ENCODE peak calls at places on chromosomes 1 and 21, in nine cellular contexts. W is left lung, I is mucosa of descending colon, N is GF-D8, O is PC-3, V is astrocyte of the spinal cord, G is AG10803, Y is T-helper 1 cell, D is NCI-H1105 treated with DMSO at 0.1 percent for 48 hours. M is an unnamed sample.

GRCh38 chr1:110976089-110976488 is 12.4 kb upstream of the LRIF1 start:
- DNase-seq in I (no peak), G (peak; percentile 29), O (peak; percentile 69), Y (no peak), N (no peak), D (no peak), W (no peak), V (no peak), M (no peak)

GRCh38 chr1:180096584-180097318 is 57.9 kb upstream of the QSOX1 start:
- DNase-seq in G (no peak), W (no peak), O (no peak), D (no peak), I (no peak), N (no peak), Y (no peak), V (no peak), M (no peak)

GRCh38 chr21:44914176-44914874 is 6.4 kb downstream of the ITGB2 start:
- DNase-seq in D (no peak), Y (no peak), I (peak; percentile 81), W (peak; percentile 91), V (no peak), G (no peak), O (no peak), N (peak; percentile 81), M (no peak)

GRCh38 chr1:43687301-43688108 is 19.8 kb upstream of the ST3GAL3 start:
- DNase-seq in Y (no peak), W (no peak), N (no peak), O (no peak), V (no peak), G (no peak), I (no peak), D (no peak), M (no peak)

GRCh38 chr1:23116921-23117699 is 51.5 kb downstream of the LUZP1 start:
- DNase-seq in N (no peak), W (no peak), G (no peak), D (no peak), V (no peak), Y (no peak), O (no peak), I (no peak), M (peak; percentile 14)

GRCh38 chr1:184158911-184159701 is 107.6 kb downstream of the TSEN15 start:
- DNase-seq in O (peak; percentile 3), I (no peak), N (peak; percentile 47), Y (no peak), V (no peak), D (no peak), W (no peak), G (peak; percentile 27), M (no peak)

GRCh38 chr1:198318092-198318491 is 161.3 kb downstream of the NEK7 start:
- DNase-seq in G (no peak), D (no peak), V (no peak), N (no peak), O (no peak), W (no peak), Y (no peak), I (no peak), M (no peak)

GRCh38 chr1:233614173-233614742 is 352 bp downstream of the KCNK1 start:
- DNase-seq in G (peak; percentile 45), O (peak; percentile 57), V (peak; percentile 50), Y (no peak), I (peak; percentile 64), D (peak; percentile 24), N (no peak), W (peak; percentile 78), M (peak; percentile 88)

GRCh38 chr21:44955141-44955802 is 15.4 kb downstream of the SLX9 start:
- DNase-seq in I (peak; percentile 46), O (no peak), D (no peak), N (no peak), Y (no peak), W (peak; percentile 63), G (no peak), V (peak; percentile 28), M (no peak)

GRCh38 chr1:196450143-196450911 is 157.9 kb downstream of the KCNT2 start:
- DNase-seq in Y (no peak), G (no peak), V (no peak), D (no peak), N (no peak), I (no peak), O (no peak), W (no peak), M (no peak)

GRCh38 chr1:113951719-113952118 is 22.6 kb downstream of the HIPK1 start:
- DNase-seq in V (no peak), Y (no peak), O (no peak), I (no peak), W (no peak), N (no peak), D (no peak), G (no peak), M (no peak)

GRCh38 chr21:14096577-14096976 is 114.2 kb downstream of the LIPI start:
- DNase-seq in O (no peak), D (no peak), Y (no peak), G (no peak), V (no peak), I (no peak), N (no peak), W (no peak), M (no peak)

GRCh38 chr1:167797005-167797404 is 75.2 kb downstream of the MPZL1 start:
- DNase-seq in Y (no peak), I (no peak), V (peak; percentile 97), D (no peak), G (peak; percentile 100), W (no peak), N (peak; percentile 39), O (peak; percentile 95), M (no peak)

GRCh38 chr1:201648911-201649775 is 110.2 kb downstream of the NAV1 start:
- DNase-seq in V (peak; percentile 64), N (no peak), W (peak; percentile 71), I (peak; percentile 60), Y (no peak), O (no peak), D (peak; percentile 76), G (no peak), M (peak; percentile 72)

GRCh38 chr1:172145656-172146055 is 274.8 kb upstream of the C1orf105 start:
- DNase-seq in G (no peak), Y (no peak), D (no peak), O (no peak), N (no peak), V (no peak), W (no peak), I (no peak), M (no peak)

GRCh38 chr1:212470059-212470458 is 37.3 kb downstream of the NENF start:
- DNase-seq in N (no peak), Y (no peak), G (peak; percentile 97), D (no peak), W (no peak), I (peak; percentile 71), V (peak; percentile 98), O (peak; percentile 99), M (no peak)

GRCh38 chr1:229271448-229272120 is 673 bp downstream of the RAB4A start:
- DNase-seq in D (peak; percentile 9), G (peak; percentile 28), W (no peak), V (peak; percentile 36), O (peak; percentile 44), I (no peak), N (no peak), Y (no peak), M (peak; percentile 61)

GRCh38 chr21:14773777-14774345 is 227.7 kb upstream of the SAMSN1 start:
- DNase-seq in N (no peak), O (peak; percentile 77), I (peak; percentile 19), V (peak; percentile 19), Y (peak; percentile 37), G (no peak), D (peak; percentile 31), W (no peak), M (peak; percentile 76)

GRCh38 chr1:57252597-57253306 is 171.1 kb downstream of the DAB1 start:
- DNase-seq in N (no peak), V (no peak), W (no peak), Y (no peak), D (no peak), G (peak; percentile 18), I (no peak), O (no peak), M (peak; percentile 39)

GRCh38 chr1:201493757-201494617 is 12.9 kb downstream of the CSRP1 start:
- DNase-seq in O (no peak), I (no peak), N (no peak), V (no peak), Y (no peak), G (no peak), W (no peak), D (no peak), M (no peak)

GRCh38 chr21:43923391-43923790 is 58.4 kb downstream of the AGPAT3 start:
- DNase-seq in I (no peak), N (no peak), D (no peak), G (peak; percentile 35), W (peak; percentile 20), O (no peak), Y (no peak), V (no peak), M (no peak)

GRCh38 chr1:103109291-103109920 is 1.1 kb upstream of the COL11A1 start:
- DNase-seq in G (no peak), I (no peak), O (no peak), W (no peak), D (peak; percentile 39), V (no peak), Y (no peak), N (no peak), M (no peak)

GRCh38 chr1:59318271-59318865 is 21.5 kb downstream of the FGGY start:
- DNase-seq in O (no peak), I (no peak), V (peak; percentile 25), N (no peak), W (no peak), D (no peak), Y (no peak), G (peak; percentile 70), M (no peak)

GRCh38 chr1:5945445-5945844 is 46.8 kb downstream of the NPHP4 start:
- DNase-seq in I (no peak), Y (no peak), W (no peak), N (no peak), V (no peak), O (no peak), G (no peak), D (no peak), M (no peak)

GRCh38 chr1:37755951-37756350 is 9.0 kb downstream of the EPHA10 start:
- DNase-seq in O (no peak), N (no peak), V (no peak), I (no peak), G (no peak), Y (no peak), W (no peak), D (no peak), M (no peak)

GRCh38 chr1:9561429-9561828 is 22.2 kb downstream of the SLC25A33 start:
- DNase-seq in I (no peak), O (peak; percentile 80), D (peak; percentile 76), V (peak; percentile 93), N (peak; percentile 44), W (no peak), Y (no peak), G (peak; percentile 92), M (peak; percentile 80)

GRCh38 chr21:44304041-44304738 is 4.3 kb downstream of the PFKL start:
- DNase-seq in G (no peak), W (no peak), D (no peak), I (no peak), O (no peak), V (no peak), Y (no peak), N (no peak), M (no peak)

GRCh38 chr1:40915581-40915980 is 53.4 kb upstream of the CITED4 start:
- DNase-seq in V (no peak), Y (no peak), G (no peak), O (no peak), W (no peak), I (no peak), D (no peak), N (no peak), M (no peak)

GRCh38 chr1:208177656-208178055 is 66.5 kb downstream of the PLXNA2 start:
- DNase-seq in O (no peak), I (no peak), Y (no peak), V (no peak), D (peak; percentile 71), N (no peak), G (no peak), W (no peak), M (peak; percentile 84)

GRCh38 chr1:178768423-178768822 is 43.4 kb downstream of the RALGPS2 start:
- DNase-seq in V (peak; percentile 22), I (no peak), G (peak; percentile 31), Y (no peak), D (peak; percentile 52), W (no peak), N (no peak), O (peak; percentile 54), M (peak; percentile 72)

GRCh38 chr1:148388260-148389026 is 94.7 kb downstream of the PPIAL4G start:
- DNase-seq in G (peak; percentile 84), Y (peak; percentile 80), I (peak; percentile 96), V (peak; percentile 94), W (peak; percentile 95), N (peak; percentile 17), D (peak; percentile 3), O (peak; percentile 94), M (peak; percentile 97)

M was measured in DMS53.